ENCODE peak calls at places on chromosomes 4 and X, in six cellular contexts. P, Y, K, Q, O and R are unnamed samples.

GRCh38 chr4:54585321-54586000 is 72.3 kb upstream of the KIT start:
- DNase-seq in Y (no peak), O (no peak), P (no peak), Q (no peak), K (no peak), R (no peak)

GRCh38 chr4:47145630-47146029 is 114.3 kb downstream of the GABRB1 start:
- DNase-seq in Y (no peak), K (no peak), Q (no peak), P (no peak), O (no peak), R (no peak)

GRCh38 chr4:149166886-149167285 is 648.8 kb downstream of the IQCM start:
- DNase-seq in Q (no peak), O (no peak), P (no peak), K (no peak), Y (no peak), R (no peak)

GRCh38 chrX:30892591-30892990 is 3.5 kb upstream of the TAB3 start:
- DNase-seq in P (no peak), Q (no peak), O (no peak), K (no peak), Y (no peak), R (no peak)

GRCh38 chr4:36278789-36279188 is 2.6 kb upstream of the DTHD1 start:
- DNase-seq in K (no peak), Y (no peak), P (no peak), O (no peak), Q (no peak), R (no peak)

GRCh38 chrX:53481816-53482485 is 47.8 kb upstream of the HSD17B10 start:
- DNase-seq in K (peak), Y (peak), O (no peak), Q (peak), P (no peak), R (peak)

GRCh38 chrX:40153335-40154221 is 55.8 kb upstream of the BCOR start:
- DNase-seq in Q (peak), K (peak), O (peak), Y (no peak), P (no peak), R (peak)

GRCh38 chr4:42142586-42142985 is 9.9 kb downstream of the BEND4 start:
- DNase-seq in P (no peak), O (no peak), K (no peak), Y (no peak), Q (no peak), R (no peak)

GRCh38 chr4:40446785-40447184 is 111.7 kb downstream of the CHRNA9 start:
- DNase-seq in O (no peak), Y (peak), Q (no peak), K (no peak), P (no peak), R (no peak)

GRCh38 chrX:14616876-14617275 is 87.5 kb downstream of the GLRA2 start:
- DNase-seq in K (no peak), P (no peak), O (no peak), Q (no peak), Y (no peak), R (no peak)

GRCh38 chrX:10576777-10577444 is 43.5 kb downstream of the MID1 start:
- DNase-seq in Q (no peak), O (no peak), Y (no peak), K (no peak), P (no peak), R (no peak)
- TF ChIP-seq POLR2A in Q (no peak), O (no peak), Y (no peak), K (no peak), P (no peak), R (no peak)

GRCh38 chr4:38673109-38673978 is 9.3 kb downstream of the KLF3 start:
- DNase-seq in Y (peak), O (no peak), P (peak), K (peak), Q (peak), R (no peak)
- TF ChIP-seq POLR2A in Y (no peak), O (no peak), P (no peak), K (no peak), Q (no peak), R (no peak)

GRCh38 chr4:98995183-98996055 is at the start of gene METAP1:
- DNase-seq in O (peak), K (peak), P (peak), Q (peak), Y (peak), R (peak)
- TF ChIP-seq POLR2A in O (peak), K (peak), P (peak), Q (no peak), Y (peak), R (peak)

DNA sequence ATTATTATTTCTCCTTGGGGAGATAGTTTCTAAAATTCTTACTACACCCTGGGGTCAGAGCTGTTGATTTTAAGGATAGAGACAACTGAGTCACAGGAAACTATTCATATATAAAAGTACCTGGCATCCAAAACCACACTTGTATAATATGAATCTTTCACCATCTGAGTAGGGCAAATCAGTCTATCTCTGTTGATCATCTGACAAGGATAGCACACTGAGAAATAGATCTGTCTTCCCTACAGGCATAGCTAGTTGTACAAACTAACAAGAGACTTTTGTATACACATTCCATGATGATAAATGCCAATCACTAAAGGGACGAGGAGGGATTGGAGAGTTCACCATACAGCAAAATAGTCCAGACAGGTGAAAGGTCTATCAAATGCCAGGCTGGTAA is 30.0 kb downstream of the PKD2 start:
- DNase-seq in O (no peak), K (no peak), Q (no peak), Y (no peak), P (no peak), R (no peak)
- TF ChIP-seq POLR2A in O (no peak), K (no peak), Q (no peak), Y (no peak), P (no peak), R (no peak)

GRCh38 chr4:69716654-69717053 is 43.8 kb downstream of the SULT1B1 start:
- DNase-seq in K (no peak), Q (no peak), Y (no peak), O (no peak), P (no peak), R (no peak)

GRCh38 chr4:69710580-69710979 is 49.8 kb downstream of the SULT1B1 start:
- DNase-seq in K (no peak), Q (no peak), O (no peak), Y (no peak), P (no peak), R (no peak)

GRCh38 chr4:69717778-69718177 is 42.6 kb downstream of the SULT1B1 start:
- DNase-seq in O (no peak), Q (no peak), Y (no peak), K (no peak), P (no peak), R (no peak)

GRCh38 chr4:69714086-69714485 is 46.3 kb downstream of the SULT1B1 start:
- DNase-seq in O (no peak), Y (no peak), K (no peak), P (no peak), Q (no peak), R (no peak)

GRCh38 chr4:69713593-69713992 is 46.8 kb downstream of the SULT1B1 start:
- DNase-seq in K (no peak), O (no peak), P (no peak), Q (no peak), Y (peak), R (no peak)
- TF ChIP-seq POLR2A in K (no peak), O (no peak), P (no peak), Q (no peak), Y (no peak), R (no peak)

GRCh38 chrX:48913605-48914366 is 2.3 kb upstream of the SLC35A2 start:
- DNase-seq in Y (no peak), Q (no peak), O (no peak), P (no peak), K (no peak), R (no peak)
- TF ChIP-seq POLR2A in Y (no peak), Q (no peak), O (no peak), P (no peak), K (no peak), R (no peak)

GRCh38 chrX:136867518-136867917 is 13.0 kb downstream of the RBMX start:
- DNase-seq in P (no peak), K (no peak), Y (no peak), O (no peak), Q (no peak), R (no peak)

GRCh38 chrX:136866337-136867095 is 14.0 kb downstream of the RBMX start:
- DNase-seq in K (no peak), Y (no peak), O (no peak), Q (no peak), P (no peak), R (no peak)

GRCh38 chrX:136867096-136867491 is 13.4 kb downstream of the RBMX start:
- DNase-seq in P (no peak), Q (no peak), K (no peak), Y (no peak), O (no peak), R (no peak)

GRCh38 chrX:136870064-136870463 is 10.5 kb downstream of the RBMX start:
- DNase-seq in K (no peak), Y (no peak), P (no peak), Q (no peak), O (no peak), R (no peak)

DNA sequence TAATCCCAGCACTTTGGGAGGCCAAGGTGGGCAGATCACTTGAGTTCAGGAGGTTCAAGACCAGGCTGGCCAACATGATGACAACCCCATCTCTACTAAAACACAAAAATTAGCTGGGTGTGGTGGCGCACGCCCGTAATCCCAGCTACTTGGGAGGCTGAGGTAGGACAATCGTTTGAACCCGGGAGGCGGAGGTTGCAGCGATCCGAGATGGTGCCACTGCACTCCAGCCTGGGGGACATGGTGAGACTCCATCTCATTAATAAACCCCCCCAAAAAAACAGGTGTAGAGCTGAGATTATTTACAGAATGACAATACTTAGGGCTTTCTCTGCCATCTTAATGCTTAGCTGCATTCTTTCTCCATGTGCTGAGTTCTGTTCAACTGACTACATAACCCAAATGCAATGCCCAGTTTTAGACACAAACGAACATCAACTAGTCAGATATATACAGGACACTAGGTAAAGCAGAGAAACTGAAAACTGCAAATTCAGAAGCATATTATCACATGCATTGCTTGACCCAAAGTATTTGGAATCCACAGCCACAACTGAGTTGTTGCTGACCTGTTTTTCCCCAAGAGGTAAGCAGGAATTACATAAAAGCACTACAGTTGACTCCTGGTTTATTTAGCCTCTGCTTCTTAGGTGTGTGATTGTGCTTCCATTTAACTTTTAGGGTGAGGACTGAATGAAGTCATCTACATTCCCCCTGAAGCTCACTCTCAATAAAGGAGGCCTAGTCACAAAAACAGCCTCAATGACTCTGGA is 12.1 kb downstream of the RBMX start:
- DNase-seq in Y (no peak), O (no peak), Q (no peak), K (no peak), P (no peak), R (no peak)
- TF ChIP-seq POLR2A in Y (no peak), O (no peak), Q (no peak), K (no peak), P (no peak), R (no peak)

DNA sequence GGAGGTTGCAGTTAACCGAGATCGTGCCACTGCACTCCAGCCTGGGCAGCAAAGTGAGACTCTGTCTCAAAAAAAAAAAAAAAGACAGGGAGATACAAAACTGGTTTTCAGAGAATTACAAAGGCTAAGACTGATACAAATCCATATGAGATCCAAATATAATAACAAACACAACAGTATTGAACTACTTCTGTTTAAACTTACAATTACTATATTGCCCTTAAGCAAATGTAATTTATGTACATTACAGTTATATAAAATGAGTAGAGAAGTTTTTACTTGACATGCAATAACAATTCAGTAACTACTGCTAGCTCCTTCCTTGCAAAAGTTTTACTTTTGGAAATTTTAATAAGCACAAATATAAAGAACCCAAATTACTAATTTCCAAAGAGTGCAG is 52.6 kb upstream of the PABPC1L2A start:
- DNase-seq in P (no peak), Y (no peak), O (no peak), Q (no peak), K (no peak), R (no peak)
- TF ChIP-seq POLR2A in P (no peak), Y (no peak), O (no peak), Q (no peak), K (no peak), R (no peak)

DNA sequence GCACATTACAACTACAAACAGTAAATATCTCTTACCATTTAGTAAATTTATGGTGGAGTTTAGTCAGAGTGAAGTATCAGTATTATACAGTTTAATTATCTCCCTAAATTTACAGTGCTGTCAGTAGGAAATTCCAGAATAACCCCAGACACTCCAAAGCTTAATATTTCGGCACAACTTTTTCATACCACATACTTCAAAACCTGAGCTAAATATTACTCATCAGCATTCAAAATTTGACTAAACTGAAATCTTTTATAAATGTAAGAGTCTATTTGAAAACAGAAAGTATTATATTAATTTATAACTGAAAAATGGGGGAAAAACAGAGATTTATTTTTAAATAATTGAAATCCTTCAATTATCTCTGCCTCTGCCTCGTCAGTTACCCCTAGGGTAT is 90.3 kb upstream of the MAPK10 start:
- DNase-seq in Q (no peak), P (no peak), K (no peak), Y (no peak), O (no peak), R (no peak)
- TF ChIP-seq POLR2A in Q (no peak), P (no peak), K (no peak), Y (no peak), O (no peak), R (no peak)